ENCODE peak calls at places on chromosomes 13 and 19, in four cellular contexts. T, U, O and K are unnamed samples.

GRCh38 chr19:48713041-48713863 is 6.3 kb downstream of the MAMSTR start:
- DNase-seq in O (peak; percentile 77), T (peak; percentile 31), U (peak; percentile 83), K (peak; percentile 91)

GRCh38 chr13:32791545-32792172 is 205.4 kb downstream of the PDS5B start:
- DNase-seq in T (peak; percentile 35), U (no peak), O (no peak), K (no peak)

GRCh38 chr19:54030895-54031586 is 32.7 kb downstream of the VSTM1 start:
- DNase-seq in T (peak; percentile 24), U (no peak), O (no peak), K (peak; percentile 47)

GRCh38 chr19:47631681-47632446 is 22.9 kb downstream of the BICRA start:
- DNase-seq in O (no peak), U (no peak), T (no peak), K (no peak)

GRCh38 chr19:21256722-21257121 is 72.5 kb downstream of the ZNF708 start:
- DNase-seq in T (peak; percentile 4), O (no peak), U (no peak), K (peak; percentile 77)

GRCh38 chr13:54958781-54959180 is 1930.2 kb downstream of the OLFM4 start:
- DNase-seq in O (no peak), U (no peak), T (no peak), K (no peak)

GRCh38 chr19:29715695-29716581 is 877 bp upstream of the C19orf12 start:
- DNase-seq in O (no peak), U (no peak), T (no peak), K (peak; percentile 50)

GRCh38 chr13:99225078-99225477 is 24.4 kb downstream of the UBAC2 start:
- DNase-seq in T (no peak), U (no peak), O (no peak), K (no peak)

GRCh38 chr13:52706074-52706473 is 33.5 kb downstream of the CNMD start:
- DNase-seq in O (no peak), T (no peak), U (no peak), K (peak; percentile 34)

GRCh38 chr13:45364876-45365557 is 24.0 kb upstream of the TPT1 start:
- DNase-seq in O (no peak), U (no peak), T (no peak), K (no peak)

GRCh38 chr19:31761281-31761913 is 412.2 kb upstream of the TSHZ3 start:
- DNase-seq in O (peak; percentile 41), T (no peak), U (peak; percentile 55), K (no peak)

GRCh38 chr19:56138069-56138468 is 3.0 kb upstream of the ZNF444 start:
- DNase-seq in U (no peak), O (no peak), T (no peak), K (no peak)

GRCh38 chr13:50713849-50714248 is 129.6 kb downstream of the DLEU7 start:
- DNase-seq in U (no peak), O (no peak), T (peak; percentile 59), K (no peak)

GRCh38 chr13:73967397-73968165 is 166.6 kb downstream of the KLF12 start:
- DNase-seq in O (no peak), T (no peak), U (no peak), K (no peak)

GRCh38 chr13:34357435-34358232 is 539.7 kb downstream of the RFC3 start:
- DNase-seq in O (no peak), U (peak; percentile 28), T (peak; percentile 79), K (peak; percentile 32)

GRCh38 chr13:96862093-96862492 is 132.2 kb downstream of the OXGR1 start:
- DNase-seq in U (no peak), O (no peak), T (no peak), K (no peak)

GRCh38 chr13:40061466-40062450 is 406.3 kb downstream of the COG6 start:
- DNase-seq in U (no peak), T (no peak), O (no peak), K (no peak)

GRCh38 chr19:16462757-16463250 is 9.0 kb downstream of the EPS15L1 start:
- DNase-seq in T (peak; percentile 34), U (no peak), O (no peak), K (no peak)
- H2BK5ac ChIP-seq in T (no peak overlapping the region), U (no peak overlapping the region), O (peak overlapping the region; percentile 24), K (no peak overlapping the region)

DNA sequence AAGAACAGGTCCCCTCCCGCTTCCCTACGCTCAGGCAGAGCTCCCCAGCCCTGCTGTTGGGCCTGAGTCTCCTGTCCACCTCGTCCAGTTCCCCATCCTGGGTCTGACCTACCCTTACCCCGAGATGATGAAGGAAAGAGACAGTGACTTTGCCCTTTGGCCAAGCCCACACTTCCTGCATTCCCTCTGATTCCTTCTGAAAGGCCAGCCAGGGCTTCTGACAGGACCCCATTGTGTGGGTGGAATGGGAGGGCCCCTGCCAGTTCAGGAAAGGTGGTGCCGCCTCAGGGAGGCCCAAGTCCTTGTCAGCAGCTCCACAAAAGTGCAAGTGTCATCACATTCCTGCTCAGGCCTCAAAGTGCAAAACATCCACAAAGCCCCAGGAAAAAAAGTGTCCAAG is 177.8 kb downstream of the PAN3 start:
- DNase-seq in U (no peak), O (no peak), T (no peak), K (no peak)
- H4K8ac ChIP-seq in U (no peak overlapping the region), O (no peak overlapping the region), T (no peak overlapping the region), K (no peak overlapping the region)

DNA sequence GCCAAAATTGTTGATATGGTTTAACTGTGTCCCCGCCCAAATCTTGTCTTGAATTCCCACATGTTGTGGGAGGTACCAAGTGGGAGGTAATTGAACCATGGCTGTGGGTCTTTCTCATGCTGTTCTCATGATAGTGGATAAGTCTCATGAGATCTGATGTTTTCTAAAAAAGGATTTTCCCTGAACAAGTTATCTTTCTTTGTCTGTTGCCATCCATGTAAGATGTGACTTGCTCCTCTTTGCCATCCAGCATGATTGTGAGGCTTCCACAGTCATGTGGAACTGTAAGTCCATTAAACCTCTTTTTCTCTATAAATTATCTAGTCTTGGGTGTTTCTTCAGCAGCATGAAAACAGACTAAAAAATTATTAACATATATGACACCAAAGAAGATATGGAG is 986.7 kb upstream of the MIR17HG start:
- DNase-seq in O (no peak), U (no peak), T (no peak), K (no peak)
- H3K56ac ChIP-seq in O (no peak overlapping the region), U (no peak overlapping the region), T (no peak overlapping the region), K (no peak overlapping the region)

DNA sequence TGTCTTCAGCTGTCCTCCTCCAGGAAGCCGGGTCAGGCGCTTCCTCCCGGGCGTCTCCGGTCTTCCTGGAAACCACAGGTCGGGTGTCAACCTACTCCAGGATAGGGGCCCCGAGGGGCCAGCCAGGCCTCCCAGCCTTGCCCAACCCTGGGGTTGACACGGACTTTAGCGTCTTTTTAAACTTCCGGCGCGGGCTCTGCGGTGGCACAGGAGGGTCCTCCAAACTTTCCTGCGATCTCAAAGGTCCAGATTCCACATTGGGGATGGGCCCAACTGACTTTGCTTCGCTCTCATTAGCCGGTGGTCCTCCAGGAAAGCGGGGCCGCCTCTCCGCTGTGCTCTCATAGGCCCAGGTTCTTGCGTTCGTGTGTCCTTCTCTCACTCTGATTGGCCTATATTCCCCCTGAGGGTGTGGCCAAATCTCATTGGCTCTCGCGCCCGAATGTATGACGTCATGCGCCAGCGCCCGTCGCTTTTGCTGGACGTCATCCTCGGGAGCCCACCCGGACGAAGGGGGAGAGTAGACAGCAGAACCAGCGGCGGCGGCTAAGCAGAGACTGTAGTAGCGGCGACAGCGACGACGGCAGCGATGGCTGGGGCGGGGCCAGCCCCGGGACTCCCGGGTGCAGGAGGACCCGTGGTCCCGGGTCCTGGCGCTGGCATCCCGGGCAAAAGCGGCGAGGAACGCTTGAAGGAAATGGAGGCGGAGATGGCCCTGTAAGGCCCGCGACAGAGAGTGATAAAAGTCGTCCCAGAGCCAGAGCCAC is at the start of gene RBM42:
- DNase-seq in U (peak; percentile 99), O (peak; percentile 100), T (peak; percentile 99), K (peak; percentile 100)
- H2BK5ac ChIP-seq in U (no peak within 1 kb of the TSS), O (no peak within 1 kb of the TSS), T (peak within 1 kb of the TSS; percentile 27), K (no peak within 1 kb of the TSS)

GRCh38 chr19:17244618-17245534 is 843 bp downstream of the NR2F6 start:
- DNase-seq in U (no peak), T (no peak), O (no peak), K (no peak)
- H4K8ac ChIP-seq in U (no peak overlapping the region), T (peak overlapping the region; percentile 72), O (no peak overlapping the region), K (peak overlapping the region; percentile 43)